ENCODE peak calls at places on chromosomes 3 and 15, in eight cellular contexts. X is GM12865, A is PC-3, N is neural progenitor cell, L is dorsolateral prefrontal cortex, G is sigmoid colon, D is astrocyte, Z is heart right ventricle. P is an unnamed sample.

GRCh38 chr3:46664971-46665762 is 28.3 kb downstream of the ALS2CL start:
- DNase-seq in D (no peak), A (no peak), G (no peak), L (peak), X (no peak), N (no peak), Z (no peak), P (no peak)

GRCh38 chr15:46732060-46732459 is 985.2 kb upstream of the SEMA6D start:
- DNase-seq in Z (no peak), D (no peak), X (peak), N (no peak), L (no peak), G (no peak), A (no peak), P (no peak)

GRCh38 chr15:64044315-64045105 is 1.8 kb downstream of the DAPK2 start:
- DNase-seq in D (no peak), L (no peak), A (no peak), G (no peak), N (no peak), X (peak), Z (no peak), P (no peak)

GRCh38 chr3:87026246-87026645 is 35.3 kb upstream of the VGLL3 start:
- DNase-seq in A (no peak), G (no peak), Z (no peak), N (no peak), D (no peak), X (no peak), L (no peak), P (no peak)

GRCh38 chr15:77455696-77456293 is 35.1 kb downstream of the HMG20A start:
- DNase-seq in N (no peak), D (peak), X (peak), Z (no peak), A (no peak), L (no peak), G (no peak), P (peak)

GRCh38 chr3:162390891-162391290 is 894.3 kb downstream of the OTOL1 start:
- DNase-seq in Z (no peak), G (no peak), X (no peak), D (peak), N (no peak), L (no peak), A (peak), P (peak)

GRCh38 chr15:42584031-42584765 is 8.8 kb downstream of the STARD9 start:
- DNase-seq in N (peak), L (no peak), G (no peak), Z (no peak), D (peak), A (no peak), X (no peak), P (no peak)

GRCh38 chr3:69761896-69762789 is 22.9 kb downstream of the MITF start:
- DNase-seq in L (no peak), N (no peak), X (peak), D (peak), Z (no peak), G (no peak), A (peak), P (peak)

DNA sequence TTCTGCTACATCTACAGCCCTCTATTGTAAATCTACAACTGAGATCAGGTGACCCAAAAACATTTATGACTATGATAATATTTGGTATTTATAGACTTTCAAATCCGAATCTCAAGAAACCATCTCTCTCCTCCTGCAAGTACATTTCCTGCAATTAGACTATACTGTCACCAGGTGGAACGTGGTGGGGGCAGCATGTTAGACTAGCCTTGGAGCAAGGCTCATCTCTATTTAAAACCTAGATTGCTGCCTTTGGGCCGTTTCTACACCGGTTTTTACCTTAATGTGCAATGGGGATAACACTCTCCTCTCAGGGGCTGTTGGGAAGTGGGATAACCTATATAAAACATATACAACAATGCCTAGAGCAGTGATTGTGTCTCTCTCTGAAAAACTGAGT is 3.8 kb upstream of the KATNBL1 start:
- DNase-seq in L (no peak), G (no peak), X (no peak), D (no peak), Z (no peak), A (no peak), N (no peak), P (no peak)
- TF ChIP-seq CTCF in L (no peak), G (no peak), X (no peak), D (no peak), Z (no peak), A (peak), N (no peak), P (no peak)

GRCh38 chr3:172129534-172129867 is 90.1 kb downstream of the FNDC3B start:
- DNase-seq in N (no peak), L (no peak), X (no peak), A (no peak), D (no peak), G (no peak), Z (no peak), P (no peak)
- H3K4me3 ChIP-seq in N (no peak), L (no peak), X (no peak), A (no peak), D (no peak), G (no peak), Z (no peak), P (no peak)

GRCh38 chr15:75729304-75730069 is 16.8 kb upstream of the CSPG4 start:
- DNase-seq in A (no peak), N (no peak), X (no peak), Z (no peak), G (peak), L (no peak), D (no peak), P (no peak)

GRCh38 chr15:75727851-75728715 is 15.4 kb upstream of the CSPG4 start:
- DNase-seq in D (no peak), L (peak), G (peak), Z (peak), X (peak), A (peak), N (peak), P (peak)

GRCh38 chr15:75725719-75726607 is 13.3 kb upstream of the CSPG4 start:
- DNase-seq in N (no peak), Z (no peak), X (no peak), D (no peak), L (peak), G (peak), A (no peak), P (no peak)

GRCh38 chr15:75725021-75725718 is 12.5 kb upstream of the CSPG4 start:
- DNase-seq in G (peak), Z (no peak), A (no peak), N (no peak), D (no peak), L (peak), X (no peak), P (no peak)

DNA sequence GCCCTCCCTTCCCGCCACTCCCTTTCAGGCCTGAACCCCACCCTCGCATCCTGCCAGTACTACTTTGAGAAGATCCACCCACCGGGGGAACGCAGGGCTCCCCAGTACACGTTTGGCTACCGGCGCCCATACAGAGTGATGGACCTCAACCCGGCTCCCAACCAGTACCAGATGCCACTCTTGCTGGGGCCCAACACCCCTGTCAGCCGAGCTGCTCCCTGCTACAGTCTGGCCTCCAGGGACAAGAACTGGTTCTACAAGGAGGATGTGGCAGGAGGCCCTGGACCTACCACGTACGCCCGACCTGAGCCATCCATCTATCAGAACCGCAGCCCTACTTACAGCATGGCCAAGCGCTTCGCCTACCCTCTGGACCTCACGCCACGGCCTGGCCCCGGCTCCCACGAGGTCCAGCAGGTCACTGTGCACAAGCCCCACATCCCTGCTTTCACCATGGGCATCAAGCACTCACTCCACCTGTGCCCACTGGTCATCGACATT is 14.4 kb upstream of the CSPG4 start:
- DNase-seq in G (peak), A (no peak), N (no peak), L (peak), Z (no peak), D (no peak), X (no peak), P (no peak)
- TF ChIP-seq CTCF in G (no peak), A (no peak), N (no peak), L (no peak), Z (no peak), D (no peak), X (no peak), P (no peak)

GRCh38 chr3:98662699-98663098 is 69.3 kb upstream of the CPOX start:
- DNase-seq in G (no peak), X (no peak), L (no peak), Z (no peak), D (no peak), N (no peak), A (no peak), P (no peak)

GRCh38 chr3:98655666-98656065 is 62.3 kb upstream of the CPOX start:
- DNase-seq in L (no peak), Z (no peak), D (peak), N (no peak), X (peak), A (peak), G (no peak), P (peak)

GRCh38 chr3:98651766-98652077 is 58.3 kb upstream of the CPOX start:
- DNase-seq in X (no peak), Z (no peak), D (no peak), N (no peak), A (peak), L (no peak), G (no peak), P (no peak)

DNA sequence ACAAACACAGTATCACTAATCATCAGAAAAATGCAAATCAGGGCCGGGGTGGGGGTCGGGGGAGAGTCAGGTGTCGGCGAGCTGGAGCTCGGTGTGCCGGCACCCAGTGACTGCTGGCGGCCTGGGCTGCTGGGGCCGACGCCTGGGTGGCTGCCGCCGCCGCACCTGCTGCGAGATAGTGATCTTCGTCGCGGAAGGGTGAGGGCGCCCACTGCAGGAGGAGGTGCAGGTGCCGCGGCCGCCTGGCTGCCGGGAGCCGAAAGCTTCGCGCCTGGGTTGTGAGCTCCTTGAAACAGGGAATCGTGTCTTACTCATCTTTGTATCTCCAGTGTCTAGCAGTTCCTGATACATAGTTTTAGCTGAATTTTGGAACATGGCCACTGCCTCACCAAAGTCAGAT is 64.0 kb upstream of the CPOX start:
- DNase-seq in L (no peak), X (peak), Z (peak), N (peak), G (no peak), D (no peak), A (peak), P (peak)
- H3K4me3 ChIP-seq in L (no peak), X (no peak), Z (no peak), N (peak), G (no peak), D (no peak), A (peak), P (no peak)